ENCODE peak calls at places on chromosomes 2 and 18, in eight cellular contexts. E is BJ, D is fibroblast of mammary gland, O is nephron progenitor cell, F is tibial nerve, A is A549, R is right atrium auricular region, V is AG10803. P is an unnamed sample.

GRCh38 chr2:135708159-135708558 is 33.5 kb upstream of the UBXN4 start:
- DNase-seq in D (no peak), R (no peak), A (no peak), V (no peak), O (no peak), F (no peak), E (no peak), P (no peak)

GRCh38 chr2:28095622-28096021 is 205.1 kb downstream of the BABAM2 start:
- DNase-seq in A (no peak), F (no peak), R (no peak), D (no peak), V (no peak), E (no peak), O (no peak), P (no peak)

GRCh38 chr18:37566479-37567060 is 972 bp upstream of the CELF4 start:
- DNase-seq in R (no peak), A (no peak), D (no peak), O (peak), F (no peak), E (no peak), V (no peak), P (no peak)

GRCh38 chr2:70748002-70748779 is 19.8 kb downstream of the ADD2 start:
- DNase-seq in E (no peak), R (peak), F (no peak), D (no peak), O (no peak), V (no peak), A (no peak), P (no peak)

GRCh38 chr2:190277234-190278112 is 42.2 kb downstream of the HIBCH start:
- DNase-seq in D (peak), F (peak), A (no peak), E (no peak), O (no peak), R (no peak), V (peak), P (no peak)

GRCh38 chr2:114651933-114652332 is 209.5 kb downstream of the DPP10 start:
- DNase-seq in R (no peak), O (no peak), V (no peak), A (no peak), D (no peak), E (no peak), F (no peak), P (no peak)

GRCh38 chr2:116510117-116510671 is 1304.3 kb upstream of the DDX18 start:
- DNase-seq in E (no peak), V (no peak), O (peak), A (no peak), F (no peak), R (no peak), D (no peak), P (no peak)

GRCh38 chr2:128303095-128303791 is 15.4 kb downstream of the HS6ST1 start:
- DNase-seq in A (no peak), E (no peak), F (no peak), D (no peak), V (no peak), O (no peak), R (no peak), P (no peak)

GRCh38 chr2:69720404-69720803 is 21.5 kb upstream of the ANXA4 start:
- DNase-seq in A (no peak), D (peak), F (no peak), E (no peak), V (no peak), R (no peak), O (no peak), P (no peak)

GRCh38 chr2:169526451-169526850 is 16.9 kb downstream of the KLHL41 start:
- DNase-seq in R (no peak), O (no peak), F (no peak), A (no peak), D (peak), E (no peak), V (no peak), P (no peak)

GRCh38 chr2:54407693-54408092 is 48.4 kb upstream of the SPTBN1 start:
- DNase-seq in V (no peak), F (no peak), O (no peak), A (no peak), D (no peak), E (no peak), R (no peak), P (no peak)

GRCh38 chr2:224379986-224380385 is 21.9 kb downstream of the FAM124B start:
- DNase-seq in A (no peak), D (no peak), E (no peak), R (no peak), V (no peak), O (no peak), F (no peak), P (no peak)

GRCh38 chr18:48100712-48101165 is 170.3 kb upstream of the SMAD2 start:
- DNase-seq in F (no peak), V (no peak), R (no peak), A (no peak), D (no peak), E (no peak), O (peak), P (peak)

GRCh38 chr2:161964070-161964645 is 109.9 kb downstream of the DPP4 start:
- DNase-seq in V (no peak), A (no peak), E (no peak), R (no peak), O (no peak), F (no peak), D (no peak), P (no peak)

GRCh38 chr18:46156838-46157237 is 52.7 kb downstream of the HAUS1 start:
- DNase-seq in O (no peak), A (no peak), F (no peak), E (no peak), D (no peak), V (no peak), R (no peak), P (no peak)

DNA sequence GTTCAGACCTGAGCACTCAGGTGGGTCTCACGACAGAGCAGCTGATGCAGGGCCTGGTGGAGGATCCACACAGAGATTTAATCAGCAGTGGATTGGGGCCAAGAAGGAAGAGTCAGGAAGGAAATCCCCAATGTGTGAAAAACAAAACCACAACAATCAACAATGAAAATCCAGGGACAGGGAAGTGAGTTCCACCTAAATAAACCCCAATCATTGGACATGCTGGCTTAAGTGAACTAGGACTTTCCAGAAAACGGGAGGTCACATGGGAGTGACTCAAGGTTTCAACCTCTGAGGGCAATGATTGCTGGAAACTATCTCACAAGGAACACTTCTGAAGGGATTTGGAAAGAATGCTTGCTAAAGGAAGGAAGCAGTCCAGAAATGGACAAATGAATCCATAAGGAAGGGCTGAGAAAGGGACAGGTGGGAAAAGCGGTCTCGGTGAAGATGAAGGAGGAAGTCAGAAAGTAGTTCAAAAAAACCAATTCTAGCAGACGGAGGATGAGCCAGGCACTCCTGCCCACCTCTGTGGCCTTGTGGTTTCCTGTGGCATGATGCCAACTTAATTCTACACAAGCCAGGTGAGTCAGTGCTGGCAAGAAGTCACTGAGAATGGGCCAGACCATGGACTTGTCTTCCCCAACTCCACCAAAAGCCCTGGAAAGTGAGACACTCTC is 15.4 kb upstream of the XDH start:
- DNase-seq in F (no peak), D (peak), E (no peak), V (no peak), O (no peak), R (no peak), A (no peak), P (no peak)
- TF ChIP-seq CTCF in F (no peak), D (no peak), E (no peak), V (no peak), O (no peak), R (no peak), A (no peak), P (no peak)

GRCh38 chr2:173028141-173028540 is 47.5 kb upstream of the MAP3K20 start:
- DNase-seq in R (no peak), E (no peak), O (no peak), D (no peak), V (no peak), A (no peak), F (no peak), P (no peak)

GRCh38 chr2:173028671-173029070 is 47.0 kb upstream of the MAP3K20 start:
- DNase-seq in V (peak), A (no peak), D (peak), E (peak), O (no peak), R (no peak), F (no peak), P (no peak)

GRCh38 chr2:173027181-173028128 is 48.2 kb upstream of the MAP3K20 start:
- DNase-seq in A (peak), O (peak), R (peak), V (peak), F (peak), D (peak), E (no peak), P (peak)

GRCh38 chr2:173021939-173022371 is 53.7 kb upstream of the MAP3K20 start:
- DNase-seq in D (peak), F (no peak), O (no peak), V (peak), R (no peak), E (no peak), A (peak), P (no peak)

DNA sequence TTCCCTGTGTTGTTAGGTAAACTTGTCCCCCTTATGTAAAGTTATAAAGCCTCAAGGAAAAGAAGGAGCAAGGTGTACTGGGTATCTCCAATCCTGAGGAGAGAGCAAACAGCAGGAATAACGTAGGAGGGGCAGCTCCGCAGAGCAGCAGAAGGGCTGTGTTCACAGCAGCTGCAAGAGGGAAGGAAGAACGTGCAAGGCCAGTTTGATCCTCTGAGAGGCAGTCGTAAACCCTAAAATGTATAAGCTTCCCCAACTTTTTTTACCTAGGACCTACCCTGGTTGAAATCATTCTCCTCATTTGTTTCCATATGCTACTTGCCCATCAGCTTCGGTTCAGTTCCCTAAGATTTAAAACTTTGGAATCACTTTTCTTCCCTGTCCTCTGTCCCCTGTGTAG is 51.9 kb upstream of the MAP3K20 start:
- DNase-seq in R (no peak), D (no peak), E (no peak), F (no peak), A (no peak), O (no peak), V (no peak), P (no peak)
- TF ChIP-seq CTCF in R (no peak), D (no peak), E (no peak), F (no peak), A (no peak), O (no peak), V (no peak), P (no peak)

GRCh38 chr2:50535971-50536759 is 495.8 kb downstream of the NRXN1 start:
- DNase-seq in F (no peak), D (peak), E (no peak), O (peak), A (no peak), R (no peak), V (no peak), P (no peak)
- TF ChIP-seq CTCF in F (peak), D (peak), E (peak), O (peak), A (peak), R (peak), V (no peak), P (peak)

GRCh38 chr2:1546023-1546591 is 132.8 kb downstream of the TPO start:
- DNase-seq in F (peak), A (peak), E (no peak), V (peak), O (peak), R (no peak), D (peak), P (peak)
- TF ChIP-seq CTCF in F (peak), A (peak), E (peak), V (peak), O (peak), R (peak), D (peak), P (peak)

GRCh38 chr2:210662557-210662956 is 106.2 kb downstream of the CPS1 start:
- DNase-seq in A (no peak), O (no peak), R (no peak), V (no peak), E (no peak), F (no peak), D (no peak), P (no peak)

GRCh38 chr2:210660751-210661150 is 104.4 kb downstream of the CPS1 start:
- DNase-seq in O (no peak), R (no peak), E (no peak), D (no peak), A (no peak), V (no peak), F (no peak), P (no peak)

GRCh38 chr2:210667726-210668125 is 111.3 kb downstream of the CPS1 start:
- DNase-seq in D (peak), A (no peak), F (no peak), E (no peak), V (peak), O (no peak), R (no peak), P (no peak)

GRCh38 chr2:210663574-210663973 is 107.2 kb downstream of the CPS1 start:
- DNase-seq in V (peak), E (no peak), O (peak), F (no peak), D (peak), R (no peak), A (no peak), P (no peak)
- TF ChIP-seq CTCF in V (peak), E (peak), O (peak), F (peak), D (peak), R (peak), A (no peak), P (no peak)

DNA sequence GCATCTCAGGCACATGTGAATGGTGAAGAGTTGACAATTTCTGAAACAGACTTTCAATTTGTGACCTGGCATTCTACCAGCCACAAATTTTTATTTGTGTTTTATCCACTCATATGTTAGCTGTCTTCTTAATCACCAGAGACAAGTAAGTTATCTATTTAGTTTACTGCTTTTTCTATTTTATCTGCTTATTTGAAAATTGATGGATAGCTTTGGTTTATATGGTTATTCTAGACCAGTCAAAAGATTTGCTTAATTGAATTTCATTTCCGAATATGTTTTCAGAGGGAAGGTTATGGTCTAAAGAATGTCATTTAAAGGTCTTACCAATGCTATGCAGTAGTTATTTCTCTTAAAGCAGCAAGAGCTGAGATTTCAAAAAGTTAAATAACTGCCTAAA is 43.5 kb upstream of the LRRTM1 start:
- DNase-seq in F (no peak), R (no peak), V (no peak), E (no peak), A (no peak), O (no peak), D (no peak), P (no peak)
- TF ChIP-seq CTCF in F (no peak), R (no peak), V (no peak), E (no peak), A (no peak), O (no peak), D (no peak), P (no peak)

GRCh38 chr18:79986726-79987125 is 1.6 kb downstream of the TXNL4A start:
- DNase-seq in O (no peak), V (no peak), R (no peak), D (no peak), E (no peak), F (no peak), A (no peak), P (no peak)

GRCh38 chr18:79987566-79987965 is 797 bp downstream of the TXNL4A start:
- DNase-seq in A (no peak), R (no peak), V (peak), D (peak), F (no peak), O (no peak), E (no peak), P (no peak)

GRCh38 chr18:79988925-79989361 is 580 bp upstream of the TXNL4A start:
- DNase-seq in O (no peak), A (no peak), D (peak), E (no peak), F (peak), V (peak), R (peak), P (no peak)

GRCh38 chr18:79985172-79985571 is 3.2 kb downstream of the TXNL4A start:
- DNase-seq in F (no peak), D (no peak), V (no peak), R (no peak), O (no peak), A (no peak), E (no peak), P (no peak)

GRCh38 chr18:79988079-79988924 is at the start of gene TXNL4A:
- DNase-seq in F (peak), R (peak), A (peak), D (peak), V (peak), E (no peak), O (peak), P (peak)
- TF ChIP-seq CTCF in F (peak), R (peak), A (no peak), D (no peak), V (peak), E (peak), O (no peak), P (no peak)

GRCh38 chr2:15748736-15749323 is 157.2 kb downstream of the DDX1 start:
- DNase-seq in A (peak), O (peak), R (no peak), E (no peak), D (peak), F (no peak), V (no peak), P (no peak)
- TF ChIP-seq CTCF in A (peak), O (peak), R (peak), E (no peak), D (peak), F (no peak), V (peak), P (no peak)

DNA sequence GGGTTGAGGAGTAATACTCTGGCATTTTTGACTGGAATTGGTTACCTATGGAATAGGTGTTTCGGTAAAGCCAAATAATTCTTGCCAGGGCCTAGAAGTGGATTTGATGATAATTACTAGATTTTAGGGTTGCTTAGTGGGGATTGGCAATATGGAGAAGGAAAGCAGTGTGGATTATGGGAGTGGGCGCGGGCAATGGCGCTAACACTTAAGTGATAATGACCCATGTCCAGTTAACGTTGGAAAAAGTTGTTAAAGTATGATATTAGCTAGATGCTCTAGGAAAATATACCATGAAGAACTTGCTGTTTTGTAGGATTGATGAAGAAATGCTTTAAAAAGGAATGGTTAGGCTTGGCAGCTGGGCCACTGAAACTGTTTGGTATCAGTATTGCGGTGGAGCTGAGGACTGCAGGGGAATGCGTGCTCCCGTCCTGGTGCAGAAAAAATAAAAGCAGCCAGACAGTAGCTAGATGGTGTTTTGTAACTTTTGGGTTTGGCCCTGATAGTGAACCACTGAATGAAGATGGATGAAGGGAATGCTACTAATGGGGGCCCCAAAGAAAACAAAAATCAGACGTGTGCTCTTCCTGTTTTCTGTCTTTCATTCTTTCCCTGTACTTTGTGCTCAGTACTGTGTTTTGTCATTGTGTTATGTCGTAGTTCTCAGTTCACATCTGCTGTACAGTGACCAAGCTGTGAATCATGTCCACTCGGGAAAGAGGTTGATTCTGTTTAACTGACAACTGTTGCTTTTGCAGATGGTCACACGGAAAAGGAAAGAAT is 937 bp downstream of the INSIG2 start:
- DNase-seq in V (peak), A (peak), O (peak), R (no peak), D (peak), E (no peak), F (no peak), P (peak)
- TF ChIP-seq CTCF in V (peak), A (no peak), O (peak), R (peak), D (peak), E (peak), F (peak), P (peak)

GRCh38 chr2:1740714-1741584 is 3.4 kb downstream of the PXDN start:
- DNase-seq in F (no peak), R (peak), A (no peak), E (no peak), V (no peak), D (no peak), O (no peak), P (no peak)
- TF ChIP-seq CTCF in F (no peak), R (no peak), A (no peak), E (no peak), V (no peak), D (no peak), O (no peak), P (no peak)

P was measured in uterus.